ENCODE peak calls at places on chromosomes 12 and 14, in six cellular contexts. F is tibial artery; B is HCEC 1CT; T is activated CD8-positive, alpha-beta T cell treated with anti-CD3 and anti-CD28 coated beads for 36 hours; R is activated T-helper 1 cell treated with Interleukin-2 at 50 U/mL for 16 hours; O is OCI-M1. Z is an unnamed sample.

GRCh38 chr14:104361101-104361591 is 218.4 kb upstream of the C14orf180 start:
- DNase-seq in F (peak), B (no peak), T (no peak), R (no peak), O (no peak), Z (no peak)

GRCh38 chr12:11992515-11992914 is 78.2 kb upstream of the BCL2L14 start:
- DNase-seq in F (no peak), B (no peak), T (no peak), R (no peak), O (no peak), Z (no peak)

GRCh38 chr14:71203306-71203705 is 296.0 kb downstream of the PCNX1 start:
- DNase-seq in F (no peak), B (no peak), T (no peak), R (no peak), O (no peak), Z (no peak)

GRCh38 chr12:110750784-110751461 is 8.2 kb upstream of the PPP1CC start:
- DNase-seq in F (peak), B (peak), T (no peak), R (no peak), O (no peak), Z (no peak)

GRCh38 chr14:68473794-68474193 is 319.1 kb downstream of the ZFP36L1 start:
- DNase-seq in F (no peak), B (peak), T (no peak), R (no peak), O (peak), Z (peak)

GRCh38 chr14:69268223-69268622 is 8.3 kb downstream of the GALNT16 start:
- DNase-seq in F (no peak), B (peak), T (no peak), R (no peak), O (no peak), Z (no peak)

GRCh38 chr12:72465940-72466630 is 193.9 kb downstream of the TRHDE start:
- DNase-seq in F (no peak), B (no peak), T (no peak), R (no peak), O (peak), Z (no peak)

GRCh38 chr14:68781161-68782021 is 11.5 kb downstream of the ZFP36L1 start:
- DNase-seq in F (peak), B (no peak), T (peak), R (peak), O (peak), Z (no peak)

GRCh38 chr12:58509116-58509885 is 411.0 kb downstream of the LRIG3 start:
- DNase-seq in F (no peak), B (peak), T (no peak), R (no peak), O (no peak), Z (no peak)

GRCh38 chr14:66508547-66508845 is 549 bp downstream of the GPHN start:
- DNase-seq in F (no peak), B (no peak), T (no peak), R (no peak), O (no peak), Z (no peak)

GRCh38 chr14:61652526-61653262 is 42.6 kb upstream of the HIF1A start:
- DNase-seq in F (no peak), B (no peak), T (no peak), R (no peak), O (no peak), Z (no peak)

Z was measured in MV-4-11.